ENCODE peak calls at places on chromosomes 11 and 22, in six cellular contexts. T, H, N, C, V and L are unnamed samples.

GRCh38 chr11:120527111-120527748 is 15.7 kb downstream of the GRIK4 start:
- DNase-seq in T (no peak), H (peak; percentile 96), N (peak; percentile 87), C (peak; percentile 57), V (no peak), L (no peak)

GRCh38 chr22:38715176-38715764 is 9.5 kb downstream of the GTPBP1 start:
- DNase-seq in T (no peak), H (no peak), N (no peak), C (no peak), V (no peak), L (no peak)

GRCh38 chr11:90364527-90364926 is 141.7 kb upstream of the CHORDC1 start:
- DNase-seq in T (no peak), H (no peak), N (no peak), C (no peak), V (no peak), L (no peak)

GRCh38 chr11:112728716-112729115 is 232.5 kb upstream of the NCAM1 start:
- DNase-seq in T (no peak), H (no peak), N (no peak), C (no peak), V (no peak), L (no peak)

GRCh38 chr11:126140932-126141291 is 70.5 kb downstream of the RPUSD4 start:
- DNase-seq in T (no peak), H (no peak), N (no peak), C (peak; percentile 70), V (peak; percentile 90), L (no peak)

GRCh38 chr11:119741369-119742262 is 12.6 kb upstream of the NECTIN1 start:
- DNase-seq in T (peak; percentile 56), H (peak; percentile 74), N (peak; percentile 95), C (no peak), V (peak; percentile 41), L (no peak)

GRCh38 chr11:77086521-77087472 is 15.8 kb upstream of the OMP start:
- DNase-seq in T (no peak), H (no peak), N (no peak), C (no peak), V (no peak), L (no peak)

GRCh38 chr11:118263694-118264567 is at the start of gene MPZL2:
- DNase-seq in T (peak; percentile 18), H (peak; percentile 74), N (peak; percentile 70), C (no peak), V (no peak), L (peak; percentile 3)

DNA sequence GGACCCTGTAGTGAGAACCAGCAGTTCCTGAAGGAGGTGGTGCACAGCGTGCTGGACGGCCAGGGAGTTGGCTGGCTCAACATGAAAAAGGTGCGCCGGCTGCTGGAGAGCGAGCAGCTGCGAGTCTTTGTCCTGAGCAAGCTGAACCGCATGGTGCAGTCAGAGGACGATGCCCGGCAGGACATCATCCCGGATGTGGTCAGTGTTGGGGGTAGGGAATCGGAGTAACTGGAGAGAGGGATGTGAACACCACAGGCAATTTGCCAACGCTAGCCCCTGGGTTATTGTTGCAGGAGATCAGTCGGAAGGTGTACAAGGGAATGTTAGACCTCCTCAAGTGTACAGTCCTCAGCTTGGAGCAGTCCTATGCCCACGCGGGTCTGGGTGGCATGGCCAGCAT is 19.9 kb downstream of the MADD start:
- DNase-seq in T (no peak), H (no peak), N (no peak), C (no peak), V (no peak), L (no peak)
- H4K91ac ChIP-seq in T (no peak overlapping the region), H (no peak overlapping the region), N (no peak overlapping the region), C (no peak overlapping the region), V (no peak overlapping the region), L (no peak overlapping the region)

GRCh38 chr22:45740236-45740635 is 68.6 kb downstream of the ATXN10 start:
- DNase-seq in T (no peak), H (no peak), N (no peak), C (peak; percentile 35), V (peak; percentile 33), L (no peak)

GRCh38 chr22:45743687-45744086 is 72.1 kb downstream of the ATXN10 start:
- DNase-seq in T (no peak), H (no peak), N (no peak), C (no peak), V (no peak), L (no peak)

GRCh38 chr22:45742866-45743450 is 71.3 kb downstream of the ATXN10 start:
- DNase-seq in T (no peak), H (no peak), N (no peak), C (peak; percentile 65), V (peak; percentile 80), L (no peak)

DNA sequence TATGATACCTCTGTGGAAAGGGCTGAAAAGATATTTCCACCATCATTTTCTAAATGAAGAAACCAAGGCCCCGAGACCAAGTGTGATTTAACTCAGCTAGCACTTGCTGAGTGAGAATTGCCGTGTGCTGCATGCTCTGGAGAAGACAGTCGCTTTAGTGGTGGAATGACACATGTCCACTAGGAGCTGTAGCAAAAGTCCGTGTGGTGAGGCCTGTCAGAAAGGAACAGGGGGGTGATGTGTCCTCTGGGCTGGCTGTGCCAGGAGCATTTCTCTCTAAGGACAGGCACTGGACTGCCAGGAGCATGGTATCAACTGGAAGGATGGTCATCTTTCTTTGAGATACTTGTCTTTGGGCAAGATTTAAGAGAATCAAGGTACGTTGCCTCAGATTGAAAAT is 72.8 kb downstream of the ATXN10 start:
- DNase-seq in T (no peak), H (no peak), N (no peak), C (no peak), V (no peak), L (no peak)
- H4K91ac ChIP-seq in T (no peak overlapping the region), H (no peak overlapping the region), N (no peak overlapping the region), C (no peak overlapping the region), V (no peak overlapping the region), L (no peak overlapping the region)

GRCh38 chr11:79579063-79579462 is 138.2 kb upstream of the TENM4 start:
- DNase-seq in T (no peak), H (no peak), N (no peak), C (no peak), V (no peak), L (no peak)

DNA sequence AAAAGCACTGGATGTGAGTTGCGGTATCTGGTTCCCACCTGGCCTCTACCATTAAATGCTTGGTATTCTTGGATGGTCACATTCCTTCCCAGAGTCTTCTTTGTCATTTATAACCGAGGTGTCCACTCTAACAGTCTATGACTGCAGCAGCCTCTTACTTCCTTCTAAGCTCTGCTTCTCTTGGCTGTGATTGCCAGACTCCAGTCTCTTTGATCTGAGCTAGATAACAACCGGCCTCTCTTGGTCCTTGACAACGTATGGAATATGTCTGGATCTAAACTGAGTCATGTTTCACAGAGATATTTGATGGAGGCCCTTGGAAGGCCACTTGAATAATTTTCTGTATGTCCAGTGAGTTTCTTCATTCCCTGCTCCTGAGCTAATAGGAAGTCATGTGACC is 141.6 kb upstream of the TENM4 start:
- DNase-seq in T (no peak), H (no peak), N (no peak), C (no peak), V (no peak), L (no peak)
- H4K91ac ChIP-seq in T (no peak overlapping the region), H (no peak overlapping the region), N (no peak overlapping the region), C (no peak overlapping the region), V (no peak overlapping the region), L (no peak overlapping the region)

DNA sequence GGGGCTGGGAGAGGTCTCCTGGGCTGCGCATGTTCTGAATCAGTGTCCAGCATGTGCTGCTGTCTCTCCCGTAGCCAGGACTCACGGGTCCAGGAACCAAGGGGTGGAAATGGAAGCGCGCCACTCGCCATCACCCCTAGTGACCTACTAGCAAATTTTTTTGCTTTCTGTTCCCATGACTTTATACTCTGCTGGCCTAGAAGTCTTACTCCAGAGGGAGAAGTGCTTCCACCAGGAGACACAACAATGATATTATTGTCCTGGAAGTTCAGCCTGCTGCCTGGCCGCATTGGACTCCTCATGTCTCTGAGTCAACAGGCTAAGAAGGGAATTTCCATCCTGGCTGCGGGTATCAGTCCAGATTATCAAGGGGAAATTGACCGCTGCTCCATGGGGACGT is 729.7 kb downstream of the BRD1 start:
- DNase-seq in T (no peak), H (no peak), N (no peak), C (no peak), V (no peak), L (no peak)
- H4K91ac ChIP-seq in T (no peak overlapping the region), H (no peak overlapping the region), N (no peak overlapping the region), C (no peak overlapping the region), V (no peak overlapping the region), L (no peak overlapping the region)

GRCh38 chr11:19349340-19350025 is 108.7 kb upstream of the E2F8 start:
- DNase-seq in T (no peak), H (no peak), N (no peak), C (no peak), V (no peak), L (no peak)
- H4K91ac ChIP-seq in T (no peak overlapping the region), H (no peak overlapping the region), N (no peak overlapping the region), C (no peak overlapping the region), V (no peak overlapping the region), L (no peak overlapping the region)

GRCh38 chr22:28015676-28016601 is 96.9 kb upstream of the PITPNB start:
- DNase-seq in T (no peak), H (no peak), N (no peak), C (no peak), V (peak; percentile 7), L (no peak)
- H4K91ac ChIP-seq in T (no peak overlapping the region), H (no peak overlapping the region), N (no peak overlapping the region), C (no peak overlapping the region), V (no peak overlapping the region), L (no peak overlapping the region)